ENCODE peak calls at places on chromosome 21, in nine cellular contexts. P is IMR-90, O is mesendoderm, U is substantia nigra, N is heart left ventricle, B is uterus, Q is mammary epithelial cell, X is coronary artery, M is fibroblast of lung. K is an unnamed sample.

GRCh38 chr21:40300300-40300699 is 433.1 kb downstream of the PCP4 start:
- DNase-seq in X (no peak), P (no peak), N (no peak), M (no peak), B (no peak), O (peak), U (no peak), Q (no peak), K (no peak)

GRCh38 chr21:41612674-41613250 is 104.8 kb upstream of the TMPRSS2 start:
- DNase-seq in U (peak), B (peak), N (peak), P (peak), Q (peak), M (peak), X (peak), O (peak), K (peak)

GRCh38 chr21:38803075-38803474 is 2.7 kb upstream of the ETS2 start:
- DNase-seq in O (no peak), Q (no peak), M (no peak), B (no peak), X (no peak), N (no peak), U (no peak), P (no peak), K (no peak)

GRCh38 chr21:33687634-33688033 is 45.3 kb downstream of the ITSN1 start:
- DNase-seq in P (peak), U (no peak), X (no peak), N (no peak), B (no peak), O (no peak), M (no peak), Q (no peak), K (no peak)

GRCh38 chr21:42388740-42389448 is 7.0 kb downstream of the TMPRSS3 start:
- DNase-seq in Q (no peak), O (no peak), X (no peak), N (no peak), B (no peak), P (no peak), M (no peak), U (no peak), K (no peak)

GRCh38 chr21:32122082-32122481 is 156.8 kb downstream of the MIS18A start:
- DNase-seq in U (no peak), Q (no peak), M (no peak), N (no peak), O (no peak), P (no peak), B (no peak), X (no peak), K (no peak)

GRCh38 chr21:17673261-17674020 is 60.7 kb upstream of the BTG3 start:
- DNase-seq in X (no peak), O (peak), B (no peak), U (no peak), N (no peak), M (peak), P (no peak), Q (peak), K (no peak)

GRCh38 chr21:29219165-29219770 is 79.5 kb upstream of the BACH1 start:
- DNase-seq in U (no peak), P (peak), M (no peak), B (no peak), N (no peak), X (no peak), Q (no peak), O (no peak), K (no peak)

GRCh38 chr21:32826317-32827167 is 55.0 kb upstream of the PAXBP1 start:
- DNase-seq in N (no peak), M (peak), O (peak), B (no peak), P (peak), X (no peak), U (peak), Q (peak), K (no peak)

GRCh38 chr21:23612210-23612609 is 1995.1 kb downstream of the MRPL39 start:
- DNase-seq in M (no peak), Q (no peak), U (no peak), B (no peak), O (no peak), N (no peak), P (no peak), X (no peak), K (no peak)

DNA sequence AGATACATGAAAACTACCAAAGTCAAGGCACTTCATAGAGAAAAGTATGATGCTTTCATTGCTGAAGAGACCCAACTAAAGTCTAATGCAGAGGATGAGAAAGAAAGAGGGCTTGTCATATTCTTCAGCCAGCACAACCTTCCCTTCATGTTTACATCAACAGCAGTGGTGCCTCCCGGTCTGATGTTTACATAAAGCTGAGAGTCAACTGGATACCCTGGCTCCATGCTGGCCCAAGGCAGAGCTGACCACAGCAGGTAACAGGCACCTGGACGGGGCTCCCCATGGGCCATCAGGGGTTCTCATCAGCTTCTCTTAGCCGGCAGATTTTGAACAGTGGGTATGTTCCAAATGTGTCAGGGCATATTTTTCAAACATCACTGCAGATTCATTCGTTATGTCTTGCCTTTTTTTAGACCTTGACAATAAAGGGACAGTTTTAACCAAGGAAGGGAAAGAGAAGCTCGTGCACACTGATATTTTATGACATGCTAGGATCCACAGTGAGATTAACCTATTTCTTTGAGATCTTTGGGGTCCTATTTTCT is 117.1 kb downstream of the NRIP1 start:
- DNase-seq in B (no peak), M (no peak), U (no peak), P (no peak), N (no peak), X (no peak), Q (no peak), O (peak), K (no peak)
- H3K27ac ChIP-seq in B (no peak), M (no peak), U (no peak), P (no peak), N (no peak), X (no peak), Q (no peak), O (no peak), K (no peak)

DNA sequence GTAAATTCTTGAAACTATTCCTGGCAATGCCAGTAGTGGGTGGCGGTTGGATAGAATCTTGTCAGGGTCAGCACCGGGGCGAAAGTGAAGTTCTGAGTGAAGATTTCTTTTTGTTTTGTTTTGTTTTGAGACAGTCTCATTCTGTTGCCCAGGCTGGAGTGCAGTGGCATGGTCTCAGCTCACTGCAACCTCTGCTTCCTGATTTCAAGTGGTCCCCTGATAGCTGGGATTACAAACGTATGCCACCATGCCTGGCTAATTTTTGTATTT is 33.3 kb downstream of the PCNT start:
- DNase-seq in O (no peak), N (no peak), P (no peak), U (no peak), M (no peak), B (no peak), Q (no peak), X (no peak), K (no peak)
- H3K27ac ChIP-seq in O (no peak), N (no peak), P (no peak), U (no peak), M (no peak), B (no peak), Q (no peak), X (no peak), K (no peak)

GRCh38 chr21:35699360-35699759 is 361.0 kb downstream of the SETD4 start:
- DNase-seq in X (no peak), O (no peak), P (no peak), M (no peak), N (no peak), U (no peak), Q (no peak), B (no peak), K (no peak)
- H3K27ac ChIP-seq in X (no peak), O (no peak), P (no peak), M (no peak), N (no peak), U (no peak), Q (no peak), B (no peak), K (no peak)

GRCh38 chr21:37642493-37642892 is 273.8 kb downstream of the KCNJ6 start:
- DNase-seq in Q (peak), U (no peak), M (no peak), N (no peak), P (no peak), O (peak), X (no peak), B (no peak), K (no peak)

GRCh38 chr21:37644666-37645065 is 271.6 kb downstream of the KCNJ6 start:
- DNase-seq in U (no peak), B (no peak), Q (no peak), M (no peak), O (peak), P (no peak), X (no peak), N (no peak), K (no peak)

GRCh38 chr21:37636152-37636860 is 269.7 kb downstream of the DYRK1A start:
- DNase-seq in N (no peak), B (no peak), M (peak), X (no peak), O (no peak), U (no peak), P (peak), Q (peak), K (no peak)

GRCh38 chr21:37639756-37640155 is 273.2 kb downstream of the DYRK1A start:
- DNase-seq in M (no peak), P (no peak), N (no peak), Q (no peak), U (no peak), B (no peak), O (no peak), X (no peak), K (no peak)
- H3K27ac ChIP-seq in M (no peak), P (no peak), N (no peak), Q (no peak), U (no peak), B (no peak), O (no peak), X (no peak), K (no peak)

GRCh38 chr21:44082648-44083436 is 24.4 kb upstream of the PWP2 start:
- DNase-seq in U (no peak), N (no peak), X (no peak), M (no peak), B (no peak), O (no peak), Q (peak), P (no peak), K (no peak)
- H3K27ac ChIP-seq in U (peak), N (peak), X (no peak), M (no peak), B (peak), O (no peak), Q (no peak), P (no peak), K (peak)

DNA sequence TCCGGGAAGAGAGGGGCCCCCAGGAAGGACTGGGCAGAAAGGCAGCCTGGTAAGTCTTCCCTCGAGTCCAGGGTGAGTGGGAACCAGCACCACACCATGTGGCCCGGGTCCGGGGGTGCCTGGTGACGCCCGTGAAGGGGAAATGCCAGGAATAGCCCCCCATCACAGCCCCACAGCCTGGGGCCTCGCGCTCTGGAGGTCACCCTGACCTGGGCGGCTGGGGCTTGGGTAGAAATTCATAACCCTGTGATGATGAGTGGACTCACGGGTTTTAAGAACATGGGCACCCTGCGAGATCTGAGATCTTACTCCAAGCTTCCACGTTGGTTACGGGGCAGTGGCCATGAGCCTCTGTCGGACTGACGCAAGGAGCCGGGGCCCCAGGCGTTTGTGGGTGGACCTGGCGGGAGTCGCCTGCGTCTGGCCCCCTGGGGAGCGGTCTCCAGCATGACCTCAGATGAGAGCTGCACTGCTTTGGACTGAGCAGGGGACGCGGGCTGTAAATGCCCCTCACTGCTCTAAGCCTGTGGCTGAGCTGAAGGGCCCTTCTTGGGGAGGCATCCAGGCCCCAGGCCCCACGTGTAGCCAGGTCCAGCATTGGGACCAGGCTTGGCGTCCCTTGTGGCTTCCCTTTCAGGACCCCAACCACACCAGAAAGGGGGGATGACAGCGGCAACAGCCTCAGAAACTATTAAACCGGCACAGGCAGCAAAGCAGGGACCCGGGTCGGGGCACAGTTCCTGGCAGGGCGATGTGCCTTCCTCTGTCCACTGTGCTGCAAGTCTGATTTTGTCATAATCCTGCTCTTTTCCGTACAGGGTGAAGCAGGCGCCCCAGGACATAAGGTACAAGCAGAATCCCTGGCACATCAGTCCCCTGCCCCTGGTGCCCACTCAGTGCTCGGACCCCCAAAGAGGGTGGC is 60.0 kb downstream of the SLC19A1 start:
- DNase-seq in P (no peak), X (no peak), Q (no peak), B (no peak), O (no peak), N (no peak), M (no peak), U (no peak), K (no peak)
- H3K27ac ChIP-seq in P (no peak), X (no peak), Q (no peak), B (no peak), O (no peak), N (no peak), M (no peak), U (no peak), K (no peak)